ENCODE peak calls at places on chromosomes 4 and X, in six cellular contexts. Q, W, K, G, L and X are unnamed samples.

GRCh38 chrX:3659761-3660160 is 53.7 kb downstream of the PRKX start:
- DNase-seq in W (no peak), G (no peak), Q (peak; percentile 34), L (peak; percentile 84), K (no peak), X (peak; percentile 22)

GRCh38 chrX:11304829-11305228 is 11.6 kb downstream of the AMELX start:
- DNase-seq in L (no peak), K (no peak), Q (no peak), G (no peak), W (no peak), X (no peak)

GRCh38 chr4:159764343-159764952 is 661.6 kb downstream of the RAPGEF2 start:
- DNase-seq in L (peak; percentile 64), Q (no peak), K (peak; percentile 69), G (peak; percentile 48), W (no peak), X (peak; percentile 63)

GRCh38 chrX:148416142-148416541 is 84.3 kb upstream of the AFF2 start:
- DNase-seq in G (no peak), Q (no peak), W (no peak), L (no peak), K (no peak), X (no peak)

GRCh38 chrX:28718450-28718849 is 131.2 kb downstream of the IL1RAPL1 start:
- DNase-seq in W (no peak), G (no peak), K (no peak), Q (no peak), L (no peak), X (no peak)

GRCh38 chrX:73922856-73923429 is 359.9 kb downstream of the CHIC1 start:
- DNase-seq in G (no peak), L (no peak), K (no peak), W (no peak), Q (peak; percentile 26), X (no peak)

GRCh38 chr4:63505714-63506460 is 903.4 kb downstream of the TECRL start:
- DNase-seq in K (no peak), W (no peak), G (peak; percentile 38), Q (no peak), L (no peak), X (no peak)

GRCh38 chr4:184317234-184317918 is 99.7 kb upstream of the ENPP6 start:
- DNase-seq in L (no peak), Q (peak; percentile 16), K (no peak), W (peak; percentile 17), G (peak; percentile 29), X (peak; percentile 50)

GRCh38 chr4:142719854-142720541 is 126.1 kb downstream of the INPP4B start:
- DNase-seq in L (peak; percentile 36), W (no peak), Q (peak; percentile 21), G (no peak), K (no peak), X (peak; percentile 9)

GRCh38 chr4:158322119-158322518 is 111.8 kb downstream of the TMEM144 start:
- DNase-seq in L (no peak), K (no peak), Q (no peak), G (no peak), W (no peak), X (no peak)

GRCh38 chr4:123017636-123018390 is 95.4 kb upstream of the NUDT6 start:
- DNase-seq in W (no peak), L (no peak), G (no peak), K (no peak), Q (peak; percentile 56), X (no peak)

GRCh38 chrX:131792356-131792749 is 230.7 kb upstream of the STK26 start:
- DNase-seq in Q (peak; percentile 94), L (peak; percentile 100), G (no peak), W (no peak), K (no peak), X (no peak)

GRCh38 chrX:9135901-9136510 is 102.1 kb upstream of the FAM9B start:
- DNase-seq in Q (peak; percentile 67), K (no peak), L (no peak), G (no peak), W (no peak), X (peak; percentile 26)

GRCh38 chrX:76428243-76429130 is 977 bp downstream of the MAGEE1 start:
- DNase-seq in K (no peak), Q (no peak), W (peak; percentile 44), G (peak; percentile 48), L (no peak), X (no peak)

GRCh38 chrX:134374910-134375309 is 85.1 kb upstream of the HPRT1 start:
- DNase-seq in K (no peak), Q (no peak), W (no peak), G (no peak), L (peak; percentile 48), X (peak; percentile 28)

GRCh38 chr4:123783091-123783765 is 386.6 kb downstream of the SPRY1 start:
- DNase-seq in Q (peak; percentile 80), G (no peak), W (no peak), L (no peak), K (no peak), X (no peak)

GRCh38 chr4:56906534-56906933 is 1.2 kb upstream of the REST start:
- DNase-seq in W (no peak), Q (no peak), G (no peak), L (no peak), K (peak; percentile 9), X (peak; percentile 25)

GRCh38 chr4:112975567-112976355 is 73.7 kb upstream of the ANK2 start:
- DNase-seq in Q (no peak), L (peak; percentile 90), K (no peak), G (no peak), W (no peak), X (no peak)

GRCh38 chr4:10006604-10007435 is 14.5 kb downstream of the SLC2A9 start:
- DNase-seq in K (no peak), G (no peak), W (no peak), Q (no peak), L (peak; percentile 38), X (no peak)

GRCh38 chr4:55830741-55831140 is 11.2 kb downstream of the EXOC1L start:
- DNase-seq in Q (no peak), G (no peak), L (no peak), W (no peak), K (no peak), X (peak; percentile 94)

GRCh38 chr4:93788712-93789111 is 39.8 kb upstream of the ATOH1 start:
- DNase-seq in L (peak; percentile 36), G (no peak), Q (peak; percentile 10), K (no peak), W (no peak), X (peak; percentile 6)

GRCh38 chrX:120365320-120365719 is 3.4 kb downstream of the ATP1B4 start:
- DNase-seq in G (peak; percentile 81), Q (no peak), K (peak; percentile 33), L (peak; percentile 49), W (peak; percentile 48), X (peak; percentile 1)

GRCh38 chrX:120365968-120366367 is 4.1 kb downstream of the ATP1B4 start:
- DNase-seq in G (no peak), L (no peak), K (no peak), Q (no peak), W (no peak), X (no peak)

GRCh38 chrX:120366794-120367193 is 4.9 kb downstream of the ATP1B4 start:
- DNase-seq in G (no peak), Q (no peak), L (no peak), K (no peak), W (no peak), X (no peak)

GRCh38 chrX:120372667-120373370 is 10.9 kb downstream of the ATP1B4 start:
- DNase-seq in Q (no peak), W (no peak), L (no peak), G (no peak), K (no peak), X (no peak)

DNA sequence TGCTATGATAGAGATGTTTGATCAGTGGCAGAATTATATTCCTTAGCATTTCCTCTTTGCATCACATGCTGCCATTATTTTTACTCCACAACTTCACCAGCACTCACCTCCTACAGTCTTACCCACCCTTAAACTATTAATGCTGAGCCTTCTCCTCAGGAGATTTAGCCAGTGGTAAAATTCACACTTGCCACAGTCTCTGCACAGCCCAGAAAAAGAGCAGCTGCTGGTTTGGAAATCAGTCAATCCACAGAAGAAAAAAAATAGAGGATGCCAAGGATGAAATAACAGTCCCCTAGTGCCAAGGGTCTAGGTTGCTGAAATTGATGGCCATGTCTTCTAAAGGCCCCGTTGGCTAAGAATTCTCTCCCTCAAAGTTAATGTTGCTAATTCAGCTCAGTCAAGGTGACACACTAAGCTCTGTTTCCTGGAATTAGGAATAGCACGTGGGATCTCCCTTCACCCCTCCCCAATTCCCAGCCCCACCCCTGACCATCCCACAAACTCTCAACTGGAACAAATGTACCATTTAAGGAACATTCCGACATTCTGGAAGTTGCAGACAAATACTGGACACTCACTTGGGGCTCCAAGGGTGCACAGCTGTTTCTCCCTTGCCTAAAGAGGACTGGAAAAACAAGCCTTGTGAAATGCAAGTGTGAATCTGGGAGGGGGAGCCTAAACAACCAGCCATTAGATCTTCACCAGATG is 5.7 kb downstream of the ATP1B4 start:
- DNase-seq in W (no peak), K (no peak), Q (no peak), L (no peak), G (no peak), X (no peak)
- H4K8ac ChIP-seq in W (no peak overlapping the region), K (no peak overlapping the region), Q (no peak overlapping the region), L (no peak overlapping the region), G (no peak overlapping the region), X (no peak overlapping the region)

GRCh38 chr4:2400841-2401609 is 17.4 kb downstream of the ZFYVE28 start:
- DNase-seq in Q (no peak), L (no peak), K (no peak), G (no peak), W (no peak), X (no peak)

GRCh38 chr4:2401610-2401983 is 16.8 kb downstream of the ZFYVE28 start:
- DNase-seq in G (no peak), K (no peak), W (no peak), L (no peak), Q (no peak), X (no peak)

GRCh38 chr4:2402453-2402852 is 16.0 kb downstream of the ZFYVE28 start:
- DNase-seq in W (no peak), Q (no peak), K (no peak), G (no peak), L (no peak), X (no peak)

GRCh38 chr4:2402053-2402452 is 16.4 kb downstream of the ZFYVE28 start:
- DNase-seq in G (peak; percentile 88), W (peak; percentile 99), K (peak; percentile 67), Q (no peak), L (peak; percentile 37), X (peak; percentile 58)

GRCh38 chr4:2402941-2403340 is 15.5 kb downstream of the ZFYVE28 start:
- DNase-seq in Q (no peak), G (no peak), W (no peak), K (no peak), L (no peak), X (no peak)
- H2AFZ ChIP-seq in Q (peak overlapping the region; percentile 13), G (no peak overlapping the region), W (no peak overlapping the region), K (no peak overlapping the region), L (no peak overlapping the region), X (no peak overlapping the region)

GRCh38 chr4:141075553-141075952 is 57.7 kb downstream of the RNF150 start:
- DNase-seq in L (no peak), W (no peak), Q (no peak), G (no peak), K (no peak), X (no peak)
- H4K8ac ChIP-seq in L (no peak overlapping the region), W (no peak overlapping the region), Q (no peak overlapping the region), G (no peak overlapping the region), K (no peak overlapping the region), X (no peak overlapping the region)

DNA sequence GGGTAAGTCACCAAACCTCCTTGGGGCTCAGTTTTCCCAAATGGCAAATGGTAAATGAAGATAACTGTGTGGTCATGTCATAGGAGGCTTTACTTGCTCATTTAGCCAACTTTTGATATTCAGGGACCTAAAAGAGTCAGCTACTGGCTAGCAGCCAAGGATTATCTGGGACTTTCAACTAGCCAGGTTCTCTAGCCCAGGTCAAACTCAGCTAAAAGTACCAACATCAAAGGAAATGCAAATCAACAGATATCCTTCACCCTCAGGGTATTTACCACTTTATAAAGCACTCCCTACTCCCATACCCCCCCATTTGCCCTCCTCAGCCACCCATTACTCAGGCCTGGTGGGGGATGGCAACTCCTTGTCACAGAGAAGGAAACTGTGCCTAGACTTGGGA is 7.5 kb downstream of the AMER1 start:
- DNase-seq in K (no peak), W (no peak), L (no peak), Q (no peak), G (no peak), X (no peak)
- H2AFZ ChIP-seq in K (no peak overlapping the region), W (no peak overlapping the region), L (no peak overlapping the region), Q (no peak overlapping the region), G (no peak overlapping the region), X (no peak overlapping the region)